ENCODE peak calls at places on chromosomes 2 and 18, in nine cellular contexts. A is HL-60, C is fibroblast of pulmonary artery, E is astrocyte of the spinal cord, O is Calu3, S is OCI-LY7, R is gastrocnemius medialis, W is esophagus squamous epithelium, F is AG10803. I is an unnamed sample.

GRCh38 chr2:219552382-219553167 is 8.7 kb downstream of the TMEM198 start:
- DNase-seq in O (peak), F (peak), S (peak), E (peak), W (peak), R (peak), A (no peak), C (peak), I (peak)

GRCh38 chr2:29075894-29076700 is 1.8 kb upstream of the PCARE start:
- DNase-seq in O (no peak), S (no peak), F (no peak), C (peak), E (no peak), R (no peak), A (no peak), W (no peak), I (no peak)

GRCh38 chr18:43883886-43884285 is 606.6 kb upstream of the SYT4 start:
- DNase-seq in C (no peak), E (no peak), R (no peak), W (no peak), F (no peak), A (no peak), O (no peak), S (no peak), I (no peak)

GRCh38 chr2:231900486-231900942 is 25.7 kb downstream of the NPPC start:
- DNase-seq in A (peak), R (peak), O (peak), E (peak), C (peak), S (peak), F (peak), W (no peak), I (peak)

GRCh38 chr2:33786881-33787280 is 187.8 kb upstream of the FAM98A start:
- DNase-seq in C (no peak), R (no peak), W (no peak), F (no peak), S (no peak), O (no peak), A (no peak), E (no peak), I (no peak)

GRCh38 chr2:30505500-30506180 is 58.6 kb downstream of the LCLAT1 start:
- DNase-seq in R (no peak), C (no peak), S (no peak), F (no peak), A (no peak), E (no peak), O (no peak), W (no peak), I (no peak)

GRCh38 chr2:112005391-112006075 is 49.5 kb upstream of the TMEM87B start:
- DNase-seq in O (no peak), A (peak), W (no peak), C (no peak), E (no peak), R (no peak), S (no peak), F (no peak), I (no peak)

GRCh38 chr2:218010116-218010837 is 7.5 kb upstream of the TNS1 start:
- DNase-seq in R (no peak), S (no peak), F (peak), A (no peak), C (peak), E (no peak), W (no peak), O (peak), I (no peak)

GRCh38 chr2:68475110-68475509 is 7.7 kb downstream of the APLF start:
- DNase-seq in S (no peak), E (no peak), A (no peak), R (no peak), W (no peak), F (no peak), O (peak), C (no peak), I (no peak)

GRCh38 chr2:393711-394696 is 106.1 kb upstream of the ALKAL2 start:
- DNase-seq in O (peak), R (no peak), W (no peak), A (no peak), E (peak), F (peak), S (no peak), C (peak), I (no peak)

GRCh38 chr18:76274470-76275289 is 220.4 kb downstream of the ZNF516 start:
- DNase-seq in F (peak), E (no peak), O (peak), W (no peak), C (no peak), S (peak), A (no peak), R (no peak), I (no peak)

GRCh38 chr2:197838036-197838435 is 33.6 kb downstream of the PLCL1 start:
- DNase-seq in S (no peak), F (peak), O (no peak), R (no peak), C (peak), E (peak), A (no peak), W (no peak), I (no peak)

GRCh38 chr18:34219651-34220050 is 5.1 kb downstream of the NOL4 start:
- DNase-seq in F (no peak), A (no peak), R (no peak), W (no peak), O (no peak), S (no peak), C (no peak), E (no peak), I (no peak)

GRCh38 chr2:57726294-57726693 is 320.3 kb upstream of the VRK2 start:
- DNase-seq in R (no peak), C (no peak), A (no peak), E (no peak), W (no peak), O (no peak), F (no peak), S (no peak), I (no peak)

GRCh38 chr2:39494784-39495251 is 57.7 kb upstream of the MAP4K3 start:
- DNase-seq in S (no peak), F (peak), R (no peak), A (no peak), C (peak), O (peak), E (peak), W (no peak), I (no peak)

GRCh38 chr2:236786786-236787185 is 217.2 kb downstream of the ACKR3 start:
- DNase-seq in A (no peak), S (no peak), F (no peak), C (no peak), R (no peak), E (no peak), W (no peak), O (no peak), I (no peak)

GRCh38 chr2:162934191-162934590 is 95.6 kb upstream of the KCNH7 start:
- DNase-seq in R (no peak), F (peak), S (no peak), A (no peak), C (no peak), O (no peak), W (no peak), E (peak), I (no peak)

GRCh38 chr2:37350034-37350433 is 5.6 kb downstream of the QPCT start:
- DNase-seq in R (no peak), O (peak), A (no peak), C (no peak), W (no peak), S (peak), F (no peak), E (peak), I (no peak)

GRCh38 chr2:130183500-130184373 is 1.7 kb downstream of the MZT2B start:
- DNase-seq in R (peak), S (no peak), A (no peak), C (peak), F (peak), E (peak), O (no peak), W (no peak), I (no peak)

GRCh38 chr2:199488772-199489400 is 31.1 kb upstream of the SATB2 start:
- DNase-seq in W (no peak), C (peak), E (peak), O (peak), A (peak), S (peak), F (peak), R (no peak), I (no peak)

GRCh38 chr2:219681301-219682290 is 54.2 kb downstream of the SLC4A3 start:
- DNase-seq in A (no peak), C (peak), W (no peak), O (no peak), E (peak), R (no peak), F (peak), S (no peak), I (no peak)

GRCh38 chr2:131008967-131009366 is 84.3 kb downstream of the FAM168B start:
- DNase-seq in F (no peak), E (no peak), A (no peak), C (no peak), W (no peak), R (no peak), O (no peak), S (no peak), I (no peak)

GRCh38 chr2:150598383-150598782 is 110.9 kb upstream of the RND3 start:
- DNase-seq in A (no peak), F (peak), S (no peak), R (no peak), W (no peak), E (peak), O (no peak), C (no peak), I (no peak)

GRCh38 chr18:48481092-48481491 is 57.7 kb upstream of the CTIF start:
- DNase-seq in E (no peak), O (no peak), R (no peak), A (no peak), C (no peak), W (no peak), F (no peak), S (no peak), I (no peak)

GRCh38 chr2:237150831-237151230 is 65.1 kb downstream of the COPS8 start:
- DNase-seq in O (no peak), R (no peak), W (no peak), S (no peak), C (no peak), E (no peak), F (no peak), A (no peak), I (no peak)

GRCh38 chr2:20156826-20157605 is 67.9 kb downstream of the SDC1 start:
- DNase-seq in O (no peak), S (no peak), A (no peak), W (no peak), F (no peak), C (no peak), E (peak), R (no peak), I (no peak)

GRCh38 chr2:75553961-75554539 is 6.7 kb downstream of the EVA1A start:
- DNase-seq in W (no peak), S (no peak), E (no peak), C (no peak), A (no peak), O (no peak), R (no peak), F (no peak), I (no peak)

GRCh38 chr18:69703461-69703860 is 244.2 kb downstream of the CD226 start:
- DNase-seq in E (no peak), W (no peak), O (no peak), A (no peak), C (no peak), R (no peak), F (no peak), S (no peak), I (no peak)

GRCh38 chr2:63667132-63667531 is 78.4 kb downstream of the MDH1 start:
- DNase-seq in S (no peak), F (peak), A (no peak), E (no peak), W (no peak), C (no peak), O (no peak), R (no peak), I (no peak)

GRCh38 chr2:120985174-120985996 is 249.7 kb downstream of the GLI2 start:
- DNase-seq in A (no peak), C (no peak), S (no peak), O (no peak), E (no peak), R (no peak), W (no peak), F (no peak), I (no peak)

GRCh38 chr18:56785006-56785405 is 133.8 kb downstream of the WDR7 start:
- DNase-seq in O (no peak), R (no peak), A (no peak), W (no peak), C (no peak), F (no peak), E (no peak), S (no peak), I (no peak)

GRCh38 chr2:80506563-80506962 is 202.0 kb upstream of the LRRTM1 start:
- DNase-seq in E (no peak), C (no peak), O (no peak), R (no peak), F (no peak), W (no peak), A (no peak), S (no peak), I (no peak)
- TF ChIP-seq CTCF in E (no peak), C (no peak), O (no peak), R (no peak), F (no peak), W (no peak), A (no peak), S (no peak), I (no peak)

DNA sequence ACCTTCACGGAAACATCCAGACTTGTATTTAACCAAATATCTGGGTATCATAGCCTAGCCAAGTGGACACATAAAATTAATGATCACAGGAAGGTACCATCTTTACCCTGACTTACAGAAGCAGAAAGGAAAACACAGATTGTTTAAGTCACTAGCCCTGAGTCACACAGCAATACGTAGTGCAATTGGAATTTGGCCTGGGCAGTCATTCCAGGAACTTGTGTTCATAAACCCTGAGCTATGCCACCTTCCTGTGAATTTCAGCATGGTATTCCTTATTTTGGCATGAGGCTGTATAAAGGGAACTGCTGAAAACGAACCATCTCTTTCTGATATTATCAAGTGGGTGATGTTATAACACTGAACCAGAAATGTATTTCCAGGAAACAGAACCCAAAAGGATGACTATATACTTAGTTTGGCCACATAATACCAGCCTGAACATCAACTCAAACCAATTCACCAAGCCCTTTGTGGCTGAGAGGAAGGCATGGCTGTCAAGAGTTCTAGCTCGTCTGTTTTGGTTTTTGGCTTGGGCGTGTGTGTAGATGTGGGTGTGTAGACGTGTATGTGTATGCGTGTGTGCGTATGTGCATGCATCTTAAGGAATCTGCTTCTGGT is 533.5 kb upstream of the ID2 start:
- DNase-seq in A (no peak), R (no peak), E (peak), O (peak), C (peak), F (peak), W (no peak), S (no peak), I (no peak)
- TF ChIP-seq CTCF in A (no peak), R (no peak), E (no peak), O (no peak), C (no peak), F (no peak), W (no peak), S (no peak), I (no peak)

GRCh38 chr18:36757081-36757480 is 71.7 kb downstream of the TPGS2 start:
- DNase-seq in O (peak), C (peak), A (no peak), E (peak), R (no peak), W (no peak), S (peak), F (peak), I (no peak)
- TF ChIP-seq CTCF in O (peak), C (peak), A (peak), E (peak), R (peak), W (peak), S (peak), F (peak), I (no peak)

GRCh38 chr2:9768388-9768787 is 74.9 kb upstream of the TAF1B start:
- DNase-seq in W (no peak), O (no peak), S (no peak), C (no peak), F (no peak), E (no peak), A (no peak), R (peak), I (no peak)
- TF ChIP-seq CTCF in W (peak), O (no peak), S (no peak), C (peak), F (no peak), E (peak), A (no peak), R (peak), I (no peak)

GRCh38 chr2:64941143-64941542 is 48.1 kb upstream of the SLC1A4 start:
- DNase-seq in R (no peak), C (no peak), O (no peak), E (no peak), W (no peak), S (no peak), F (no peak), A (no peak), I (no peak)

GRCh38 chr2:64941751-64942150 is 47.4 kb upstream of the SLC1A4 start:
- DNase-seq in O (no peak), A (peak), S (no peak), R (no peak), F (no peak), E (no peak), W (no peak), C (no peak), I (no peak)

GRCh38 chr2:64938607-64939285 is 50.5 kb upstream of the SLC1A4 start:
- DNase-seq in F (no peak), C (no peak), R (no peak), W (no peak), O (no peak), S (no peak), A (no peak), E (no peak), I (no peak)

GRCh38 chr2:64937341-64938230 is 51.6 kb upstream of the SLC1A4 start:
- DNase-seq in F (no peak), S (no peak), O (no peak), W (no peak), R (peak), C (no peak), E (no peak), A (no peak), I (no peak)

GRCh38 chr2:64939332-64939917 is 49.8 kb upstream of the SLC1A4 start:
- DNase-seq in R (no peak), W (no peak), C (no peak), O (no peak), F (no peak), S (peak), E (no peak), A (no peak), I (no peak)
- TF ChIP-seq CTCF in R (no peak), W (no peak), C (no peak), O (no peak), F (no peak), S (no peak), E (no peak), A (no peak), I (no peak)

GRCh38 chr18:13004316-13004879 is 13.2 kb downstream of the CEP192 start:
- DNase-seq in O (no peak), C (no peak), W (no peak), F (no peak), R (no peak), E (no peak), A (no peak), S (no peak), I (no peak)

GRCh38 chr18:12998332-12999060 is 7.3 kb downstream of the CEP192 start:
- DNase-seq in A (no peak), W (no peak), C (no peak), E (no peak), S (no peak), O (no peak), F (no peak), R (no peak), I (no peak)

GRCh38 chr18:13005289-13005688 is 14.1 kb downstream of the CEP192 start:
- DNase-seq in W (no peak), A (no peak), O (no peak), R (no peak), C (no peak), S (no peak), E (no peak), F (no peak), I (no peak)

GRCh38 chr18:13006731-13007550 is 15.8 kb downstream of the CEP192 start:
- DNase-seq in A (no peak), F (peak), S (no peak), C (no peak), O (no peak), W (no peak), E (no peak), R (no peak), I (no peak)

DNA sequence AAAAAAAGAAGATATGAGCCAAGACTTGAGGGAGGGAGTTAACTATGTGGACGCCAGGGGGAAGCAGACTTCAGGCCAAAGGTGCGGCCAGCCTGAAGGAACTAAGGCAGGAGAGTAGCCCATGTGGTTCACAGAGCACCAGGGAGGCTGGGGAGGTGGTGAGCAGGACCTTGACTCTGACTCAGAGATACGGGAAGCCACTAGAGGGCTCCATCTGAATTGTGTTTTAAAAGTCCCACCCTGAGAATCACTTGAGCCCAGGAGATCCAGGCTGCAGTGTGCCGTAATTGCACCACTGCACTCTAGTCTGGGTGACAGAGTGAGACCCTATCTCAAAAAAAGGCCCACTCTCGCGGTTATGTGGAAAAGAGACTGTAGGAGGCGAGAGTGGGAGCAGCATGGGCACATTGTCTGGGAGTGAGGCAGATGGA is 12.3 kb downstream of the CEP192 start:
- DNase-seq in O (peak), S (peak), C (peak), E (peak), F (peak), R (no peak), W (no peak), A (peak), I (no peak)
- TF ChIP-seq CTCF in O (peak), S (peak), C (peak), E (peak), F (peak), R (no peak), W (peak), A (peak), I (no peak)

DNA sequence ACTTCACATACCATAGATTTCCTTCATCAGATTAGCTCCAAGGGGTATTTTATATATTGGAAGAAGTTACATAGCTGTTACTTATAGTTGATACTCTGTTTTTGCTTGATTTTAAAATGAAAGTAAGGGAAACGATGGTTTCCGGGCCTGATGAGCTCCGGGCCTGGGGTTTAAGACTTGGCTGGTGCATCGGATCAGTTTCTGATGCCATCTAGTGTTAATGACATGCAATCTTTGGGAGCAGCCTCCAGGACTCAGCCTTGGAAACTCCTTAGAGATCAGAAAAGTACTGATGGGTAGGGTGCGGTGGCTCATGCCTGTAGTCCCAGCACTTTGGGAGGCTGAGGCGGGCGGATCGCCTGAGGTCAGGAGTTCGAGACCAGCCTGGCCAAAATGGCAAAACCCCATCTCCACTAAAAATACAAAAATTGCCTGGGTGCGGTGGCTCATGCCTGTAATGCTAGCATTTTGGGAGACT is 47.1 kb upstream of the CNOT11 start:
- DNase-seq in S (no peak), A (peak), C (peak), F (peak), R (peak), O (peak), W (no peak), E (peak), I (no peak)
- TF ChIP-seq CTCF in S (peak), A (peak), C (peak), F (peak), R (peak), O (peak), W (peak), E (peak), I (no peak)